ENCODE peak calls at places on chromosomes 16 and 17, in seven cellular contexts. I is tibial nerve, Z is mesendoderm, S is breast epithelium, D is fibroblast of lung, O is suprapubic skin, L is AG04450. X is an unnamed sample. For H3K27me3, the result is how much of the 10 kb centered on the place peaks cover.

GRCh38 chr16:50313596-50314483 is 47.5 kb downstream of the ADCY7 start:
- DNase-seq in I (no peak), Z (peak), S (no peak), D (peak), O (peak), L (no peak), X (peak)

GRCh38 chr17:68435361-68435760 is 21.9 kb downstream of the WIPI1 start:
- DNase-seq in I (no peak), Z (no peak), S (no peak), D (no peak), O (peak), L (no peak), X (no peak)

GRCh38 chr17:32350662-32351418 is 883 bp downstream of the ZNF207 start:
- DNase-seq in I (no peak), Z (peak), S (no peak), D (peak), O (no peak), L (no peak), X (peak)

GRCh38 chr17:20941872-20942271 is 100.9 kb downstream of the USP22 start:
- DNase-seq in I (no peak), Z (no peak), S (no peak), D (no peak), O (no peak), L (no peak), X (no peak)

GRCh38 chr17:78179372-78179771 is 7.5 kb downstream of the TK1 start:
- DNase-seq in I (no peak), Z (no peak), S (no peak), D (peak), O (peak), L (peak), X (peak)

GRCh38 chr17:12959441-12959840 is 58.4 kb downstream of the ELAC2 start:
- DNase-seq in I (no peak), Z (no peak), S (no peak), D (peak), O (no peak), L (no peak), X (peak)

GRCh38 chr16:50878966-50879615 is 137.2 kb downstream of the CYLD start:
- DNase-seq in I (no peak), Z (peak), S (no peak), D (no peak), O (no peak), L (no peak), X (no peak)

GRCh38 chr17:8941520-8941919 is 24.0 kb downstream of the PIK3R5 start:
- DNase-seq in I (no peak), Z (no peak), S (no peak), D (no peak), O (peak), L (no peak), X (no peak)

GRCh38 chr16:31213342-31213741 is 577 bp upstream of the TRIM72 start:
- DNase-seq in I (no peak), Z (no peak), S (no peak), D (no peak), O (no peak), L (no peak), X (no peak)

GRCh38 chr17:72381597-72382397 is 261.0 kb downstream of the SOX9 start:
- DNase-seq in I (no peak), Z (peak), S (no peak), D (no peak), O (no peak), L (no peak), X (no peak)

GRCh38 chr17:8557176-8557806 is 73.2 kb downstream of the MYH10 start:
- DNase-seq in I (no peak), Z (peak), S (no peak), D (peak), O (no peak), L (no peak), X (no peak)

GRCh38 chr16:19177111-19177747 is 9.2 kb downstream of the SYT17 start:
- DNase-seq in I (no peak), Z (no peak), S (no peak), D (no peak), O (no peak), L (no peak), X (no peak)

GRCh38 chr16:4006441-4006989 is 109.7 kb downstream of the ADCY9 start:
- DNase-seq in I (no peak), Z (no peak), S (no peak), D (no peak), O (no peak), L (no peak), X (no peak)

GRCh38 chr16:81514041-81514559 is 69.5 kb downstream of the CMIP start:
- DNase-seq in I (no peak), Z (no peak), S (no peak), D (no peak), O (no peak), L (no peak), X (no peak)

GRCh38 chr16:81515281-81515680 is 70.7 kb downstream of the CMIP start:
- DNase-seq in I (no peak), Z (no peak), S (peak), D (no peak), O (no peak), L (no peak), X (no peak)

GRCh38 chr16:81515721-81516120 is 71.1 kb downstream of the CMIP start:
- DNase-seq in I (no peak), Z (no peak), S (peak), D (no peak), O (no peak), L (no peak), X (no peak)

GRCh38 chr16:81513204-81514040 is 68.8 kb downstream of the CMIP start:
- DNase-seq in I (no peak), Z (peak), S (no peak), D (peak), O (peak), L (no peak), X (no peak)

DNA sequence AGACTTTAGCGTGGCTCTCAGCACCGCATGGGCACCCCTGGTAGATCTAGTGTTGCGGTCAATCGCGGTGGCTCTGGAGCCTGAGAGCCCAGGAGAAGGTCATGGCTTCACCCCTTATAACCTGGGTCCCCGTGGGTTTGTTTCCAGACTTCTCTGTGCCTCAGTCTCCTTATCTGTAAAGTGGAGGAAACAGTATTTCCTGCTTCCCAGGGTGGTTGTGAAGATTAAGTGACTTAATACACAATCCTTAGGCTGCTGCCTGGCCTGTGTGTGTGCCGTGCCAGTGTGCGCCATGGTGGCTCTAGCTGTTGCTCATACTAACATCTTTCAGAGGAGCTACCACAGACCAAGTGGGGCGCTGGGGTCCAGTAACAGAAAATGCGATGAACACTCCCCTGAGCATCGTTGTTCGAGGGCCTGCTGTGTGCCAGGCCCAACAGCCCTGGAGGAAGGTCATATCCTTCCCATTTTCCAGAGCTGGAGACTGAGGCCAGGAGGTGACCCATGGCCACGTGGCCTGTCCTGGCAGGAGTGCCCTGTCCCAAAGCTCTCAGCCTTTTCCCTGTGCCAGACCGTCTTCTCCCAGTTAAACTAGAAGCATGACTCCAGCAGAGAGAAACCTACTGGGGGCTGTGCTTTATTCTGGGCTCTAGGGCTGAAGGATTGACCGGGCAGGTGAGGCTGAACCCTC is 70.1 kb downstream of the CMIP start:
- DNase-seq in I (no peak), Z (no peak), S (no peak), D (no peak), O (no peak), L (no peak), X (no peak)
- H3K27ac ChIP-seq in I (no peak), Z (no peak), S (no peak), D (no peak), O (peak), L (no peak), X (no peak)

DNA sequence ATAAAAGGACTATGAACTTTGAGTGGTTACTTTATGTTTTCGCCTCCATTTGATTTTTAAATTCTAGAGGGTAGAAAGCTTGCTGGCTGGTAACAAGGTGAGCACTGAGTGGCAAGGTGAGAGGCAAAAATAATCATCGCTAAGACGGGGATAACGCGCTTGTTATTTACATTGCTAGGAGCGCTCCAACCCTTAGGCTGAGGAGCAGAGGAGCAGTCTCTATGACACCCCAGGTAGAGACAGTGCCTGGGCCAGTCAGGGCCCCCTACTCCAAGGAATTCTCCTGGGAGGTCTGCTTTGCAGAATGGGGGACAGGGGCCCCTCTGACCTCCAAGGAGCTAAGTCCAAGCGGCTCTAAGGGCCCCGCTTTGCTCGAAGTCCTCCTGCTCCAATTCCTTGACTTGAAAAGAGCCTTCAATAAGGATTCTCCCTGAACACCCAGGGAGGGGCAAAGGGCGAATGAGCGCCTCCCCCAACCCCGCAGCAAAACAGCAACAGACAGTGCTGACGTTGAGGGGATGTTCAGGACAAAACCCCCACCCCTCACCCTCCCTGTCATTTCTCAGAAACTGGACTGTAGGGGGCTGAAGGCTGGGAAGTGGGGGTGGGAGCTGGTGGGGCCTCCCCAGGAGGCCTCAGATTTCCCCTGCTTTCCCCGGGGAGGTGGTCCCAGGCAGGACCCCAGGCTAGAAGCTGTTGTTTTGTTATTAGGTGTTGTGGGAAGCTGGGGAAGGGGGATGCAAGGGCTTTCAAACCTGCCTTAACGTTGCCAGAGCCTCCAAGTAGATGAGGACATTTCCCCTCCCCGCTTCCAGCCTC is 10.2 kb upstream of the FOXF1 start:
- DNase-seq in I (no peak), Z (no peak), S (no peak), D (no peak), O (no peak), L (no peak), X (no peak)
- H3K4me3 ChIP-seq in I (no peak), Z (no peak), S (no peak), D (no peak), O (no peak), L (no peak), X (no peak)

GRCh38 chr16:12901597-12902436 is at the start of gene SHISA9:
- DNase-seq in I (no peak), Z (peak), S (no peak), D (peak), O (no peak), L (no peak), X (no peak)

GRCh38 chr16:12899529-12900168 is 1.7 kb upstream of the SHISA9 start:
- DNase-seq in I (no peak), Z (no peak), S (no peak), D (no peak), O (no peak), L (no peak), X (no peak)

GRCh38 chr16:12900599-12901203 is 697 bp upstream of the SHISA9 start:
- DNase-seq in I (no peak), Z (peak), S (no peak), D (no peak), O (no peak), L (no peak), X (no peak)

GRCh38 chr16:12902511-12903324 is 1.3 kb downstream of the SHISA9 start:
- DNase-seq in I (no peak), Z (peak), S (no peak), D (no peak), O (no peak), L (no peak), X (no peak)

GRCh38 chr16:12901204-12901596 is 198 bp upstream of the SHISA9 start:
- DNase-seq in I (no peak), Z (peak), S (no peak), D (no peak), O (no peak), L (no peak), X (no peak)
- H3K27me3 ChIP-seq in I (half or more), Z (under half), S (under half), D (under half), O (half or more), L (under half), X (half or more)

DNA sequence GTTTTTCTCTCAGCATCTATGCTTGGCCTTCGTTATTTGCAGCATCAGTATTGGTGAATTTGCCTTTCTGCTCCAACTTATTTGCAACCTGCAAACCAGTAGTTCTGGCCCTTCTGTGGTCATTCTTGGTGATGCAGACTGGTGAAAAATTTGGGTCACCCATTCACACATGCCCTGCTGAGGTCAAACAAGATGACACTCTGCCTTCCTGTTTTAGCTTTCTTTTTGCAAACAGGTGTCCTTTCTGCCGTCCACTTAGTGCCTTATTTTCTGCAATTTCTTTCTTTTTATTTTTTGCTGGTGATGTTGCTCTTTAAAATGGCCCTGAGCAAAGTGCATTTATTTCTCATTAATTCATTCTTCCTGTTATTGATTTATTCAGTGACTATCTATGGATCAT is 31.3 kb downstream of the PLCG2 start:
- DNase-seq in I (no peak), Z (no peak), S (no peak), D (no peak), O (no peak), L (no peak), X (no peak)
- H3K27ac ChIP-seq in I (no peak), Z (no peak), S (no peak), D (no peak), O (no peak), L (no peak), X (no peak)

DNA sequence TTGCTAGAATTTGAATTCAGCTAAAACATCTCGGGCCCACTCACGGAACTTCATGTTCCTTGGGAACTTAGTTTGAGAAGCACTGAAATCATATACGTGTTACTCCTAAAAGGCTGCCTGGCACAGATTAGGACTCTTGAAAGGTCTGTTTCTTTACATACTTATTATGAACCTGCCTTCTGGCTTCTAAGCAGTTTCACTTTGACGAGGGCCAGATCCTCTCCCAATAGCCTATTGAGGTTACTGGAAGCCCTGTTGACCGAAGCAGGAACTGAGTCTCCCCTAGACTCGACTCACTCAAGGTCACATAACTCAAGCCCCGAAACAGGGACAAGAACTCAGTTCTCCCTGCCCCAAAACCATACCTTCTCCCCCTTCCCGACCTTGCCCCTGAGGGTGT is 121.9 kb upstream of the PLCG2 start:
- DNase-seq in I (no peak), Z (no peak), S (no peak), D (no peak), O (no peak), L (no peak), X (no peak)
- H3K4me3 ChIP-seq in I (no peak), Z (no peak), S (no peak), D (no peak), O (no peak), L (no peak), X (no peak)

GRCh38 chr17:17749921-17750320 is 68.7 kb downstream of the RAI1 start:
- DNase-seq in I (no peak), Z (peak), S (no peak), D (peak), O (no peak), L (no peak), X (peak)
- H3K27me3 ChIP-seq in I (under half), Z (under half), S (under half), D (under half), O (under half), L (under half), X (under half)

X was measured in brain microvascular endothelial cell.